ENCODE peak calls at places on chromosomes 2 and 18, in four cellular contexts. One of them, this sample, is unnamed.
A peak's percentile ranks its signal among the peaks of the same experiment; 100 is the strongest.

GRCh38 chr18:59505311-59505710 is 146.2 kb upstream of the LMAN1 start:
- DNase-seq in stomach: no peak
- DNase-seq in GM23248: no peak
- DNase-seq in psoas muscle: no peak
- DNase-seq in this sample: no peak

GRCh38 chr18:7414459-7414858 is 152.7 kb upstream of the PTPRM start:
- DNase-seq in stomach: no peak
- DNase-seq in GM23248: peak; percentile 3
- DNase-seq in psoas muscle: peak; percentile 22
- DNase-seq in this sample: no peak

GRCh38 chr2:85277416-85278158 is 50.2 kb downstream of the TGOLN2 start:
- DNase-seq in psoas muscle: peak; percentile 31
- DNase-seq in stomach: no peak
- DNase-seq in GM23248: peak; percentile 88
- DNase-seq in this sample: no peak

GRCh38 chr18:3110034-3110752 is 97.2 kb upstream of the LPIN2 start:
- DNase-seq in stomach: no peak
- DNase-seq in GM23248: no peak
- DNase-seq in psoas muscle: no peak
- DNase-seq in this sample: no peak

GRCh38 chr2:159195719-159196118 is 90.8 kb downstream of the WDSUB1 start:
- DNase-seq in GM23248: no peak
- DNase-seq in psoas muscle: no peak
- DNase-seq in stomach: no peak
- DNase-seq in this sample: no peak

GRCh38 chr2:75676464-75676863 is 29.9 kb downstream of the MRPL19 start:
- DNase-seq in GM23248: no peak
- DNase-seq in psoas muscle: no peak
- DNase-seq in stomach: no peak
- DNase-seq in this sample: no peak

GRCh38 chr2:111119847-111120252 is 864 bp upstream of the BCL2L11 start:
- DNase-seq in psoas muscle: peak; percentile 26
- DNase-seq in GM23248: no peak
- DNase-seq in stomach: no peak
- DNase-seq in this sample: no peak

GRCh38 chr2:144006139-144006538 is 513.8 kb downstream of the ZEB2 start:
- DNase-seq in stomach: no peak
- DNase-seq in psoas muscle: no peak
- DNase-seq in GM23248: no peak
- DNase-seq in this sample: no peak

GRCh38 chr18:54210463-54210862 is 14.0 kb downstream of the MBD2 start:
- DNase-seq in stomach: no peak
- DNase-seq in GM23248: no peak
- DNase-seq in psoas muscle: no peak
- DNase-seq in this sample: no peak

GRCh38 chr2:109124982-109125594 is 3.9 kb upstream of the SH3RF3 start:
- DNase-seq in psoas muscle: peak; percentile 38
- DNase-seq in stomach: no peak
- DNase-seq in GM23248: no peak
- DNase-seq in this sample: no peak

GRCh38 chr2:140384946-140385345 is 1604.8 kb upstream of the NXPH2 start:
- DNase-seq in psoas muscle: no peak
- DNase-seq in GM23248: no peak
- DNase-seq in stomach: no peak
- DNase-seq in this sample: no peak

GRCh38 chr2:11248-11941 is 34.9 kb downstream of the FAM110C start:
- DNase-seq in psoas muscle: peak; percentile 44
- DNase-seq in stomach: peak; percentile 66
- DNase-seq in GM23248: peak; percentile 57
- DNase-seq in this sample: peak; percentile 78

GRCh38 chr2:216408426-216409315 is 3.6 kb upstream of the SMARCAL1 start:
- DNase-seq in GM23248: no peak
- DNase-seq in stomach: no peak
- DNase-seq in psoas muscle: no peak
- DNase-seq in this sample: no peak

GRCh38 chr2:54763636-54764291 is 40.3 kb downstream of the EML6 start:
- DNase-seq in psoas muscle: no peak
- DNase-seq in stomach: no peak
- DNase-seq in GM23248: no peak
- DNase-seq in this sample: no peak

GRCh38 chr18:13257361-13257980 is 38.9 kb downstream of the LDLRAD4 start:
- DNase-seq in psoas muscle: no peak
- DNase-seq in stomach: no peak
- DNase-seq in GM23248: no peak
- DNase-seq in this sample: peak; percentile 48

GRCh38 chr2:106542730-106543359 is 55.7 kb downstream of the CD8B2 start:
- DNase-seq in psoas muscle: peak; percentile 60
- DNase-seq in stomach: peak; percentile 75
- DNase-seq in GM23248: peak; percentile 50
- DNase-seq in this sample: no peak

GRCh38 chr2:26454561-26455001 is 23.3 kb downstream of the OTOF start:
- DNase-seq in GM23248: no peak
- DNase-seq in stomach: no peak
- DNase-seq in psoas muscle: no peak
- DNase-seq in this sample: no peak

GRCh38 chr2:184596819-184597411 is 1.4 kb upstream of the ZNF804A start:
- DNase-seq in GM23248: peak; percentile 69
- DNase-seq in psoas muscle: no peak
- DNase-seq in stomach: no peak
- DNase-seq in this sample: no peak
- H3K4me3 ChIP-seq in GM23248: peak overlapping the region; percentile 92
- H3K4me3 ChIP-seq in psoas muscle: peak overlapping the region; percentile 70
- H3K4me3 ChIP-seq in stomach: peak overlapping the region; percentile 64
- H3K4me3 ChIP-seq in this sample: peak overlapping the region; percentile 73

DNA sequence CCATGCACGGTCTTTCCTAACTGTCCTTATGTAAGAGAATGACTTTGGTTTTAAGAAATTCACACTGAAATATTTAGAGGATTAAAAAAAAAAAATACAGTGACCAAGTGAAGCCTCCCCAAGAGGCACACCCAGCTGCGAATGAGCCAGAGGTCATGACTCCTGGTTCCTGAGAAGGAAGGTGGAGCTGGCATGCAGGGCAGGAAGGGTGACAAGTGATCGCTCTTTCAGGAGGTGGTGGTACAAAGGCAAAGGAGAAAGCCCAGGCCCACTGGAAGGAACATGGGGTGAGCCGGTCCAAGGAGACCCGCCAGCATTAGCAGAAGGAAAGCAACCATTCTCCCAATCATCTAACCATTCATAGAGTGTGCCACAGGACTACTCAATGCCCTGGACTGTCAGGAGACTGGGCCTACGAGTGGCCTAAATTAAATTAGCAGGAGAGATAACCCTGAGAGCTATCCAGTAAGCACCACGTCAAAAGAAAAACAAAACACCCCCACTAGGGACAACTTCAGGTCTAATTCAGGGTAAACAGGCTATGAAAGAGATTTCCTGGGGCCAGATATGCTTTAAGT is 7.8 kb downstream of the INO80C start:
- DNase-seq in psoas muscle: no peak
- DNase-seq in stomach: no peak
- DNase-seq in GM23248: no peak
- DNase-seq in this sample: no peak
- H3K4me1 ChIP-seq in psoas muscle: peaks cover 16% of the 10 kb centered on the region
- H3K4me1 ChIP-seq in stomach: peaks cover 53% of the 10 kb centered on the region
- H3K4me1 ChIP-seq in GM23248: no peaks in the 10 kb centered on the region
- H3K4me1 ChIP-seq in this sample: no peaks in the 10 kb centered on the region

GRCh38 chr2:169480079-169480465 is 778 bp downstream of the BBS5 start:
- DNase-seq in stomach: no peak
- DNase-seq in psoas muscle: no peak
- DNase-seq in GM23248: peak; percentile 61
- DNase-seq in this sample: no peak

GRCh38 chr2:169479257-169480078 is at the start of gene BBS5:
- DNase-seq in psoas muscle: peak; percentile 86
- DNase-seq in stomach: peak; percentile 82
- DNase-seq in GM23248: peak; percentile 96
- DNase-seq in this sample: peak; percentile 87

GRCh38 chr2:169478339-169478738 is 955 bp upstream of the BBS5 start:
- DNase-seq in psoas muscle: no peak
- DNase-seq in GM23248: peak; percentile 63
- DNase-seq in stomach: no peak
- DNase-seq in this sample: no peak

GRCh38 chr2:169476459-169476858 is 2.8 kb upstream of the BBS5 start:
- DNase-seq in GM23248: peak; percentile 19
- DNase-seq in psoas muscle: no peak
- DNase-seq in stomach: no peak
- DNase-seq in this sample: no peak

DNA sequence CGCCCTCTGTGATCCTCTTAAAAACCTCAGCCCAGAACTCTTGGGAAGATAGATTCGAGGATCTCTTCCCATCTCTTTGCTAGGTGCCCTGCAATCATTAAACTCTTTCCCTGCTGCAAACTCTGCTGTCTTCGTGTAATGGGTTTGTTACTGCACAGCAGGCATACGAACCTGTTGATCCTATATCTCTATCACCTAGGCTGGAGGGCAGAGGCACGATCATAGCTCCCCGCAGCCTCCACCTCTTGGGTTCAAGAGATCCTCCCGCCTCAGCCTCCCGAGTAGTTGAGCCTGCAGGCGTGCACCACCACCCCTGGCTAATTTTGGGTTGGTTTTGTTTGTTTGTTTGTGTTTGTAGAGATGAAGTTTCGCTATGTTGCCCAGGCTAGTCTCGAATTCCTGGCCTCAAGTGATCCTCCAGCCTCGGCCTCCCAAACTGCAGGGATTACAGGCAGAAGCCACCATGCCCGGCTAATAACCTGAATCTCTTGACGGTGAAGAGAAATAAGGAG is 493 bp upstream of the BBS5 start:
- DNase-seq in stomach: no peak
- DNase-seq in psoas muscle: no peak
- DNase-seq in GM23248: no peak
- DNase-seq in this sample: no peak
- H3K27ac ChIP-seq in stomach: peak overlapping the region; percentile 22
- H3K27ac ChIP-seq in psoas muscle: peak overlapping the region; percentile 74
- H3K27ac ChIP-seq in GM23248: peak overlapping the region; percentile 75
- H3K27ac ChIP-seq in this sample: peak overlapping the region; percentile 76

DNA sequence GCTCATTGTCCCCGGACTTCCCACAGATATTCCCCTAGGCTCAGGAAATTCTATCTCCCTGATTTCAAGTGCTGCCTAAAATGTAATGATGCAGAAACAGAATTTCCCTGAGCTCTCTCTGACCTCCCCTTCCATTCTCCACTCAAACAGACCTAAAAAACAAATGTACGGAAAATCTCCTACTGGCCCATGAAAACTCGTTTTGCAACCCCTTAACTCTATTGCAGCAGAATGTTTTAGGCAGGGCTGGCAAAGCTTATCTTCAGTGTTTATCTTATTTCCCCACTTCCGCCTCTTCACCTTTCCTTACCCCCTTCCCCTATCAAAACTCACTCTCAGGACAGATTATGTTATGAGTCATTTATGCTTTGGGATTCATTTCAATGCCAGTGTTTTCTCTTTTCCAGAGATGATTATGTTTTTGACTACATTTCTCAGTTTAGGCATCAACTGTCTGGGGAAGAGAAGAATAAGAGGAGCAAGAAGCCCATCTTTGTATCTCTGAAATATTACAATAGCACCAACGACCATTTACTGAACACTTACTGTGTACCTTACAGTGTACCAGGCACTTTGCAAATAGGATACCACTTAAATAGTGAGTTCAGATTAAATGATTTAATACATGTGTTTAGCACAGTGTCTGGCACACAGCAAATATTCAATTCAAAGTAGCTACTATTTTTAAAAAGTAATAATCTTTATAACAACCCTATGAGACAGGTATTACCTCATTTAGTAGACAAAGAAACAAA is 53.9 kb upstream of the STPG4 start:
- DNase-seq in psoas muscle: no peak
- DNase-seq in stomach: no peak
- DNase-seq in GM23248: peak; percentile 5
- DNase-seq in this sample: no peak
- H3K4me3 ChIP-seq in psoas muscle: no peak overlapping the region
- H3K4me3 ChIP-seq in stomach: no peak overlapping the region
- H3K4me3 ChIP-seq in GM23248: no peak overlapping the region
- H3K4me3 ChIP-seq in this sample: no peak overlapping the region

GRCh38 chr18:48467231-48467630 is 58.0 kb upstream of the ZBTB7C start:
- DNase-seq in stomach: no peak
- DNase-seq in psoas muscle: no peak
- DNase-seq in GM23248: no peak
- DNase-seq in this sample: no peak

GRCh38 chr18:48470484-48471180 is 61.4 kb upstream of the ZBTB7C start:
- DNase-seq in stomach: no peak
- DNase-seq in GM23248: peak; percentile 70
- DNase-seq in psoas muscle: no peak
- DNase-seq in this sample: no peak

GRCh38 chr18:48472610-48473009 is 63.4 kb upstream of the ZBTB7C start:
- DNase-seq in psoas muscle: no peak
- DNase-seq in stomach: no peak
- DNase-seq in GM23248: peak; percentile 75
- DNase-seq in this sample: no peak

GRCh38 chr18:48462510-48462909 is 53.3 kb upstream of the ZBTB7C start:
- DNase-seq in psoas muscle: no peak
- DNase-seq in stomach: no peak
- DNase-seq in GM23248: no peak
- DNase-seq in this sample: no peak

GRCh38 chr18:48468151-48468550 is 59.0 kb upstream of the ZBTB7C start:
- DNase-seq in stomach: no peak
- DNase-seq in psoas muscle: no peak
- DNase-seq in GM23248: peak; percentile 74
- DNase-seq in this sample: no peak
- H3K4me1 ChIP-seq in stomach: no peaks in the 10 kb centered on the region
- H3K4me1 ChIP-seq in psoas muscle: no peaks in the 10 kb centered on the region
- H3K4me1 ChIP-seq in GM23248: peaks cover 34% of the 10 kb centered on the region
- H3K4me1 ChIP-seq in this sample: no peaks in the 10 kb centered on the region

DNA sequence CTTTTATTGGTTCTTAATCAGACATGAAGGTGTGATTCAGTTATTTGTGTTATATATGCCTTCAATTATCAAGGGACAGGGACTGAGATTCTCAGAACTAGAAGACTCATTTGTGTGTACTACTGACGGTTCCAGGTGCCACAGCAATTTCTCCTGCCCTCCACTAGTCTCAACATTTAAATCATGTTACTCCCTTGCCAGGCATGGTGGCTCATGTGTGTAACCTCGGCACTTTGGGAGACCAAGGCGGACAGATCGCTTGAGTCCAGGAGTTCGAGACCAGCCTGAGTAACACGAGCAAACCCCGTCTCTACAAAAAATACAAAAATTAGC is 1.1 kb downstream of the CNDP2 start:
- DNase-seq in psoas muscle: no peak
- DNase-seq in stomach: no peak
- DNase-seq in GM23248: peak; percentile 12
- DNase-seq in this sample: no peak
- H3K27ac ChIP-seq in psoas muscle: peak overlapping the region; percentile 91
- H3K27ac ChIP-seq in stomach: peak overlapping the region; percentile 30
- H3K27ac ChIP-seq in GM23248: peak overlapping the region; percentile 74
- H3K27ac ChIP-seq in this sample: peak overlapping the region; percentile 88

This sample was measured in ascending aorta.